ENCODE peak calls at places on chromosomes 4 and X, in four cellular contexts. W is WTC11, F is K562, O is GM12878. N is an unnamed sample.

GRCh38 chrX:103817502-103817901 is 14.6 kb downstream of the RAB9B start:
- DNase-seq in W (no peak), F (peak; percentile 38), O (peak; percentile 11), N (peak; percentile 10)

GRCh38 chr4:6727081-6727942 is 11.3 kb downstream of the BLOC1S4 start:
- DNase-seq in W (no peak), F (peak; percentile 45), O (no peak), N (no peak)

GRCh38 chrX:46236411-46236810 is 308.8 kb downstream of the ZNF674 start:
- DNase-seq in W (no peak), F (no peak), O (no peak), N (no peak)

GRCh38 chr4:139633195-139633594 is 32.4 kb upstream of the MGST2 start:
- DNase-seq in W (no peak), F (no peak), O (no peak), N (no peak)

GRCh38 chrX:8366491-8366890 is 98.1 kb upstream of the VCX3B start:
- DNase-seq in W (no peak), F (no peak), O (no peak), N (no peak)

GRCh38 chrX:155056471-155056870 is 14.5 kb downstream of the CMC4 start:
- DNase-seq in W (no peak), F (no peak), O (no peak), N (no peak)

GRCh38 chrX:71935542-71935941 is 24.9 kb downstream of the NHSL2 start:
- DNase-seq in W (peak; percentile 41), F (no peak), O (no peak), N (no peak)

GRCh38 chrX:118976599-118977340 is 2.4 kb downstream of the LONRF3 start:
- DNase-seq in W (no peak), F (peak; percentile 45), O (no peak), N (no peak)

GRCh38 chrX:18681996-18682395 is 10.1 kb upstream of the RS1 start:
- DNase-seq in W (no peak), F (no peak), O (no peak), N (no peak)
- TF ChIP-seq ATF2 in W (no peak), F (no peak), O (no peak), N (no peak)

GRCh38 chr4:85084371-85085170 is 118.1 kb upstream of the WDFY3 start:
- DNase-seq in W (no peak), F (peak; percentile 35), O (no peak), N (peak; percentile 60)

GRCh38 chr4:85092536-85092935 is 126.0 kb upstream of the WDFY3 start:
- DNase-seq in W (no peak), F (no peak), O (no peak), N (no peak)

GRCh38 chr4:85081196-85081595 is 114.7 kb upstream of the WDFY3 start:
- DNase-seq in W (no peak), F (no peak), O (no peak), N (no peak)

DNA sequence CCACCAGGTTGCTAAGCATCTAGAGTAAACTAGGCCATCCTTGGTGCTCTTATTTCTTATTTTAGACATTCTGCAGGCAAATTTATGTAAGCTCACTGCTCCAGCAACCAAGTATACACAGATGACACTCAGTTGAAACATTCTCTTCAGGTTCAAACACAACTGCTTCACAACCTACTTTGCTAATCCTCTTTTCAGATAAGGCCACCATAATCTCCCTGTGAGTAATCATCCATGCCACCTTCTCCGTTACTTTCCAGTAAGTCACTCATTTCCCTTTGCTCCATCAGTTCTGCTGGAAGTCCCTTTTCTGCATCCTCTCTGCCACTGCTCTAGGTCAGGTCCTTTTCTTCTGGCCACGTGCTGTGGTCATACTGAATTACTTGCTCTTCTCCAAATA is 120.2 kb upstream of the WDFY3 start:
- DNase-seq in W (no peak), F (no peak), O (no peak), N (no peak)
- TF ChIP-seq ATF2 in W (no peak), F (no peak), O (no peak), N (no peak)

GRCh38 chrX:22934640-22935039 is 65.1 kb upstream of the DDX53 start:
- DNase-seq in W (no peak), F (no peak), O (no peak), N (no peak)
- TF ChIP-seq ATF2 in W (no peak), F (no peak), O (no peak), N (no peak)

DNA sequence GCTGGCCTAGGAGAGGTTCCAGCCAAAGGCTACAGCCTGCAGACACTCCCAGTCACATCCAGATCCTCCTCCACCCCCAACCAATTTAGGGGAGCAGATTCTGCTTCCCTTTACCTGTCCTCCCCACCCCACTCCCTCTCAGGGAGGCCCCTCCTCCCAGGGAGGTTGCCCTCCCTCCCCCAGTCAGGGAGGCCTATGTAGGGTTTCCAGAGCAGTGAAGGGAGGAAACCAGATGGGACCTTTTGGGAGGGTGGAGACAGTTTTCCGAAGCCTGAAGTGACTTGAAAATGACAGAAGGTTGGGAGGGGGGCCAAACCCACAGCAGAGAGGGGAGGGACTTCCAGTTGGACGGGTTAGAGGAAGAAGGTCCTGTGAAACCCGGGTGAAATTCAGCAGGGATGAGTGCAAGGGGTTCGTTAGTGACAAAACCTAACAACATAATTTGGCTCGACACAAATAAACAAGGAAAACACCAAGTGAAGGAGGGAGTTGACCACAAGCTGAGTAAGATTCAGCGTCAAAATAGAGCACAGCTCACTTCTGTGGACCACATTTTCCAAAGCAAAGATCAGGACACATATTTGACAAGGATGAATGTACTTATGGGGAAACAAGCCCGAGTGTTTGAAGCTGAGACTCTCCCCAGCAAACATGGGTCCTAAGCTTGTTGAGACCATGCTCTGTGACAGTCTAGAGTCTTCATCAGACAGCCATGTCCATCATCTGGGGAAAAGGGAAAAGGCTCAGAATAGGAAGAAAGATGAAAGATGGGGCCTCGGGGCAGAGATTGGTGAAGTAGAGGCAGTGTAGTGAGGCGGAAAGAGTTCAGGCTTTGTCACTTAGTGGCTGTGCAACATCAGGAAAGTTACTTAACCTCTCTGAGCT is 46.4 kb downstream of the PRPS1 start:
- DNase-seq in W (no peak), F (peak; percentile 35), O (no peak), N (no peak)
- TF ChIP-seq ATF2 in W (no peak), F (no peak), O (no peak), N (no peak)

DNA sequence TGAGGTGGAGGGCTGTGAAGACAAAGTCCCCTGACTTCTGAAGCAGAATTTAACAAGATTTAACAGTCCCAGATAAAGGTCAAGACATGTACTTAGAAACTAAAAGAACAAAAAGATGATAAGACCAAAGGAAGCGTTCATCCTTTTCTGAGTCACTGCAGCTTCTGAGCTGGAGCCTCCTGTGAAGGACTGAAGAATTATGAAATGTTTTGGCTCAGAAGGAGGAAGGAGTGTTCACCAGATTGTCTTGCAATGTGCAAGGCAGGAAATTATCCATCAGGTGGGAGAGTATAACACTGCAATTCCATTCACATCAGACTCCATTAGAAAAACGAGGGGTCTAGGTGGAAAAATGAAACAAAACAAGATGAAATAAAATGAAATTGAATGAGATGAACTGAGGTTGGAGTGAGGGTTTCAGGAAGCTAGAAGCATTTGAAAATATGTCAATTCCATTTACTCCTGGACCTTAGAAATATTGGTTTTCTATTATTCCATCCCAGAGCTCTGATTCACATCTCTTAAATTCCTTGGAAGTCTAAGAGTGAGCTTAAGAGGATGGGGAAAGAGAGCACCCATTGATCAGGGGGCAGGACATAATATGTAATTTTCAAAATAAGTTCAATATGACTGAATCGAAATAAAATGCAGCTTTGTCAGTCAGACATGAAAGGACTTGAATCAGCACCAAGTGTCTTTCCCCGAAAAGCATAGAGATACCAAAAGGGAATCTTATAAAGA is 186.1 kb upstream of the LNX1 start:
- DNase-seq in W (no peak), F (no peak), O (no peak), N (no peak)
- TF ChIP-seq ATF2 in W (no peak), F (no peak), O (no peak), N (no peak)

GRCh38 chr4:150952167-150952845 is 62.8 kb downstream of the LRBA start:
- DNase-seq in W (no peak), F (peak; percentile 9), O (no peak), N (no peak)
- TF ChIP-seq ATF2 in W (no peak), F (no peak), O (no peak), N (no peak)

DNA sequence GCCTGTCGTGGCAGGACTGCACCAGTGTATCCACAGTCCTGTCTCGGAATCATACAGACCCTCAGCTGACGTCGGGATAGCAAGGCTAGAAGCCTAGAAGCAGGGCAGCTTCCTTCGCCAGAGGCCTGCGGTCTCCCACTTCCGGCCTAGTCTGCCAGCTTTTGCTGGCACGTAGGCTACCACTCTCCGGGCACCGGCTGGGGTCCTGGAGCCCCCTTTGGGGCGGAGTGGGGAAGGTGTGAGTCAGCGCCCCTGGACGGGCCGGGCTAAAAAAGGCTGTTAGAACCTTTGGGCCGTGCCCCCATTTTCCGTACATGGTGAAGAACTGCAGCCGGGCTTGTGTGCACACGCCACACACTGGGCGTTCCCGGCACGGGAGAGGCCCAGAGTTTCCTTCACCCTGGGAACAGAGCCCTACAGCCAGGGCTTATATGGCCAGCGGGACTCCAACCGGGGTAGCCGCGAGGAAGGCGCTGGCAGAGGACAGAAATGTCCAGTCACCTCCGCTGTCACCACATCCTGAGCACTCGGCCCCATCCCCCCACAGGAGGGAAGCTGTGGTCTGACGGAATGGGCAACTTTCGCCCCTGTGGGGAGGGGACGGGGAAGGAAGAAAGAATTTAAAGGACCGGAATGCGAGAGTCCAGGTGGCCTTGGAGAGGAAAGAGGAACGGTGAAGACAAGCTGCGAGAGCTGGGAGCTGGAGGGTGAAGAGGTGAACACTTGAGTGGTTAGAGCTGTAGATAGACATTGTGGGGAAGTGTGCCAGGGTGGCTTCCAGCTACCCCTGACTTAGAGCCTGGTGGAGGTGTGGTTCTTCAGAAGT is 4.6 kb downstream of the MAGIX start:
- DNase-seq in W (no peak), F (peak; percentile 45), O (peak; percentile 51), N (no peak)
- TF ChIP-seq ATF2 in W (no peak), F (no peak), O (no peak), N (no peak)

N was measured in HepG2.